ENCODE peak calls at places on chromosomes 13 and 19, in seven cellular contexts. I, Z, R, N, L, G and Q are unnamed samples.
A peak's percentile ranks its signal among the peaks of the same experiment; 100 is the strongest.

GRCh38 chr19:28242317-28242927 is 970.5 kb downstream of the UQCRFS1 start:
- DNase-seq in R (peak; percentile 1), I (no peak), Z (no peak), L (peak; percentile 3), N (no peak), G (no peak), Q (peak; percentile 7)

GRCh38 chr13:51249767-51250741 is 27.9 kb downstream of the FAM124A start:
- DNase-seq in G (no peak), L (no peak), N (no peak), I (no peak), R (no peak), Z (no peak), Q (no peak)

GRCh38 chr13:101915333-101915732 is 462.9 kb downstream of the ITGBL1 start:
- DNase-seq in L (no peak), Z (no peak), G (no peak), R (no peak), I (no peak), N (no peak), Q (no peak)

GRCh38 chr19:53780506-53780905 is 43.6 kb downstream of the NLRP12 start:
- DNase-seq in R (no peak), I (no peak), N (no peak), L (no peak), G (no peak), Z (no peak), Q (no peak)

GRCh38 chr19:1273263-1274041 is 1.9 kb upstream of the FAM174C start:
- DNase-seq in N (no peak), R (no peak), I (no peak), Z (no peak), G (no peak), L (peak; percentile 19), Q (peak; percentile 23)

GRCh38 chr19:19452241-19453128 is 47.0 kb downstream of the GATAD2A start:
- DNase-seq in G (no peak), L (no peak), Z (no peak), R (no peak), N (no peak), I (no peak), Q (no peak)

GRCh38 chr19:49801966-49802661 is 11.0 kb downstream of the FUZ start:
- DNase-seq in L (peak; percentile 90), R (no peak), G (peak; percentile 61), Z (no peak), I (peak; percentile 90), N (peak; percentile 94), Q (peak; percentile 93)

GRCh38 chr19:7287716-7288115 is 6.5 kb downstream of the INSR start:
- DNase-seq in Z (no peak), R (no peak), L (no peak), N (no peak), G (no peak), I (no peak), Q (no peak)

GRCh38 chr19:15400521-15401396 is 18.0 kb downstream of the AKAP8L start:
- DNase-seq in N (no peak), R (no peak), L (no peak), G (no peak), Z (no peak), I (no peak), Q (no peak)